ENCODE peak calls at places on chromosomes 4 and X, in four cellular contexts. U, T, W and X are unnamed samples.

GRCh38 chr4:2243682-2244380 is 1.9 kb upstream of the HAUS3 start:
- DNase-seq in T (peak; percentile 40), W (peak; percentile 55), U (peak; percentile 73), X (no peak)

GRCh38 chr4:57040510-57040909 is 61.8 kb downstream of the POLR2B start:
- DNase-seq in T (no peak), W (no peak), U (no peak), X (no peak)

GRCh38 chrX:110226931-110227330 is 91.0 kb downstream of the AMMECR1 start:
- DNase-seq in U (no peak), T (no peak), W (no peak), X (no peak)

GRCh38 chrX:8673211-8673610 is 58.7 kb downstream of the ANOS1 start:
- DNase-seq in U (no peak), T (no peak), W (no peak), X (no peak)

GRCh38 chr4:69096111-69096656 is at the start of gene UGT2B7:
- DNase-seq in W (no peak), T (peak; percentile 74), U (no peak), X (no peak)

GRCh38 chr4:8281519-8282133 is 12.1 kb downstream of the HTRA3 start:
- DNase-seq in W (no peak), T (no peak), U (peak; percentile 57), X (no peak)

GRCh38 chr4:129362685-129363274 is 266.8 kb downstream of the C4orf33 start:
- DNase-seq in W (peak; percentile 84), T (peak; percentile 63), U (peak; percentile 83), X (peak; percentile 65)

GRCh38 chrX:119105826-119106225 is 21.8 kb downstream of the KIAA1210 start:
- DNase-seq in W (no peak), U (no peak), T (no peak), X (no peak)

GRCh38 chr4:71870456-71870855 is 86.6 kb upstream of the GC start:
- DNase-seq in W (no peak), U (no peak), T (no peak), X (no peak)

GRCh38 chr4:102518703-102519131 is 17.6 kb downstream of the NFKB1 start:
- DNase-seq in T (no peak), W (no peak), U (no peak), X (no peak)

GRCh38 chrX:46992070-46992469 is 79.8 kb downstream of the JADE3 start:
- DNase-seq in T (no peak), W (no peak), U (no peak), X (no peak)

GRCh38 chr4:13182136-13182535 is 302.0 kb downstream of the RAB28 start:
- DNase-seq in T (no peak), W (no peak), U (no peak), X (no peak)

GRCh38 chr4:1608196-1608820 is 75.8 kb downstream of the FAM53A start:
- DNase-seq in U (no peak), W (no peak), T (no peak), X (no peak)

GRCh38 chrX:70476166-70476933 is 31.7 kb downstream of the DLG3 start:
- DNase-seq in U (no peak), T (no peak), W (no peak), X (peak; percentile 68)

GRCh38 chrX:2320580-2321327 is 180.0 kb downstream of the DHRSX start:
- DNase-seq in T (peak; percentile 91), W (peak; percentile 75), U (peak; percentile 92), X (no peak)

GRCh38 chrX:12349201-12349600 is 210.9 kb downstream of the FRMPD4 start:
- DNase-seq in U (no peak), T (peak; percentile 5), W (no peak), X (no peak)

GRCh38 chr4:113289736-113290135 is 240.3 kb downstream of the ANK2 start:
- DNase-seq in T (no peak), W (no peak), U (no peak), X (no peak)

GRCh38 chr4:158020175-158020574 is 152.7 kb downstream of the GASK1B start:
- DNase-seq in W (no peak), U (peak; percentile 61), T (peak; percentile 53), X (peak; percentile 96)

GRCh38 chrX:69323786-69324720 is 158.8 kb upstream of the PJA1 start:
- DNase-seq in T (no peak), W (no peak), U (no peak), X (no peak)

GRCh38 chr4:80492761-80493160 is 157.2 kb downstream of the CFAP299 start:
- DNase-seq in T (no peak), W (no peak), U (peak; percentile 51), X (no peak)

GRCh38 chr4:175308236-175308635 is 390.1 kb downstream of the ADAM29 start:
- DNase-seq in T (no peak), U (no peak), W (no peak), X (no peak)

GRCh38 chrX:148134578-148134977 is 153.4 kb downstream of the FMR1NB start:
- DNase-seq in T (no peak), W (no peak), U (no peak), X (no peak)

GRCh38 chrX:55839480-55839879 is 121.9 kb downstream of the RRAGB start:
- DNase-seq in U (no peak), T (peak; percentile 1), W (no peak), X (peak; percentile 17)

GRCh38 chr4:122765702-122766352 is 33.3 kb downstream of the BBS12 start:
- DNase-seq in W (no peak), U (no peak), T (peak; percentile 73), X (no peak)

GRCh38 chr4:76980280-76980679 is 30.7 kb downstream of the SEPTIN11 start:
- DNase-seq in U (no peak), W (no peak), T (no peak), X (no peak)

GRCh38 chr4:140726776-140727500 is 29.2 kb downstream of the TBC1D9 start:
- DNase-seq in W (no peak), U (no peak), T (peak; percentile 47), X (no peak)
- H3K4me1 ChIP-seq in W (peaks cover 4% of the 10 kb centered on the region), U (peaks cover 5% of the 10 kb centered on the region), T (peaks cover 45% of the 10 kb centered on the region), X (peaks cover 50% of the 10 kb centered on the region)

GRCh38 chr4:139554726-139555072 is 1.3 kb downstream of the SETD7 start:
- DNase-seq in U (no peak), W (no peak), T (no peak), X (no peak)
- H3K4me1 ChIP-seq in U (peaks cover 4% of the 10 kb centered on the region), W (peaks cover 44% of the 10 kb centered on the region), T (peaks cover 58% of the 10 kb centered on the region), X (peaks cover 29% of the 10 kb centered on the region)

GRCh38 chr4:184812651-184813181 is 13.1 kb downstream of the ACSL1 start:
- DNase-seq in W (no peak), T (peak; percentile 36), U (peak; percentile 49), X (no peak)
- H3K4me1 ChIP-seq in W (peaks cover 62% of the 10 kb centered on the region), T (peaks cover 66% of the 10 kb centered on the region), U (peaks cover 29% of the 10 kb centered on the region), X (peaks cover 17% of the 10 kb centered on the region)

GRCh38 chr4:38149472-38149871 is 189.3 kb downstream of the PTTG2 start:
- DNase-seq in T (no peak), U (no peak), W (no peak), X (no peak)
- H3K4me1 ChIP-seq in T (peaks cover 5% of the 10 kb centered on the region), U (no peaks in the 10 kb centered on the region), W (peaks cover 9% of the 10 kb centered on the region), X (no peaks in the 10 kb centered on the region)

DNA sequence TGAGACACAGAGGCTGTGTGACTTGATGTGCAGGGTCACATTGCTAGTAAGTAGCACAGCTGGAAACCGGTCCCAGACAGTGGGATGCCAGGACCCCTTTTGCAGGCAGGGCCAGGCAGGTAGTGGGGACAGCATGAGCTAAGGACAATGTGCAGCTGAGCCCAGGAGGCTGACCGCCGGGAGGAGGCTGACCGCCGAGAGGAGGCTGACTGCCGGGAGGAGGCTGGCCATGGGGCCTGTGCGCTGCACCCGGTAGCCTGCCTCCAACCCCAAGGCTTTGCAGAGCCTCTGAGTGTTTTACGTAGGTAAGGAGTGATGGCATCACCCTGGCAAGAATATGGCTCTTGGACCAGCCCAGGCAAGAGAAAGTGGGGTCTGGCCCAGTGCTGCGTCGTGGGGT is 58.9 kb downstream of the TBC1D14 start:
- DNase-seq in U (peak; percentile 35), W (no peak), T (no peak), X (no peak)
- H3K4me1 ChIP-seq in U (peaks cover 16% of the 10 kb centered on the region), W (no peaks in the 10 kb centered on the region), T (no peaks in the 10 kb centered on the region), X (peaks cover 28% of the 10 kb centered on the region)